ENCODE peak calls at places on chromosomes 11 and 22, in four cellular contexts. G, V, M and T are unnamed samples.

GRCh38 chr11:28767574-28767973 is 659.4 kb downstream of the METTL15 start:
- DNase-seq in G (peak), V (no peak), M (peak), T (no peak)

GRCh38 chr11:22670803-22671202 is 4.4 kb downstream of the GAS2 start:
- DNase-seq in G (peak), V (peak), M (peak), T (no peak)

GRCh38 chr11:62556872-62557631 is 10.4 kb upstream of the AHNAK start:
- DNase-seq in G (peak), V (peak), M (no peak), T (no peak)

GRCh38 chr11:26201411-26201810 is 130.5 kb upstream of the ANO3 start:
- DNase-seq in G (peak), V (no peak), M (peak), T (no peak)

GRCh38 chr11:9756461-9756860 is 92.6 kb downstream of the SWAP70 start:
- DNase-seq in G (no peak), V (no peak), M (no peak), T (no peak)

GRCh38 chr22:49420651-49421050 is 407.0 kb downstream of the BRD1 start:
- DNase-seq in G (no peak), V (no peak), M (no peak), T (no peak)

GRCh38 chr11:132973686-132974085 is 558.6 kb downstream of the OPCML start:
- DNase-seq in G (no peak), V (peak), M (no peak), T (no peak)

GRCh38 chr11:8740156-8740555 is 57.6 kb downstream of the RPL27A start:
- DNase-seq in G (no peak), V (no peak), M (no peak), T (no peak)

GRCh38 chr11:20127671-20128527 is 32.4 kb downstream of the DBX1 start:
- DNase-seq in G (peak), V (peak), M (peak), T (peak)

GRCh38 chr22:36081023-36081431 is 52.4 kb upstream of the RBFOX2 start:
- DNase-seq in G (peak), V (no peak), M (peak), T (no peak)

GRCh38 chr11:113591122-113591521 is 115.0 kb downstream of the TMPRSS5 start:
- DNase-seq in G (no peak), V (no peak), M (no peak), T (no peak)

GRCh38 chr11:119316017-119316728 is 757 bp downstream of the MCAM start:
- DNase-seq in G (no peak), V (no peak), M (peak), T (no peak)

GRCh38 chr11:119317592-119318239 is 786 bp upstream of the MCAM start:
- DNase-seq in G (no peak), V (no peak), M (no peak), T (no peak)

GRCh38 chr11:119318240-119319135 is 1.6 kb upstream of the MCAM start:
- DNase-seq in G (peak), V (peak), M (peak), T (no peak)

GRCh38 chr11:119315139-119316016 is 1.6 kb downstream of the MCAM start:
- DNase-seq in G (no peak), V (peak), M (peak), T (no peak)

GRCh38 chr11:119316729-119317591 is at the start of gene MCAM:
- DNase-seq in G (peak), V (peak), M (peak), T (no peak)
- H2BK5ac ChIP-seq in G (peak), V (no peak), M (no peak), T (peak)

GRCh38 chr11:68016904-68017817 is 7.0 kb downstream of the ALDH3B1 start:
- DNase-seq in G (no peak), V (no peak), M (no peak), T (no peak)
- H3K27ac ChIP-seq in G (no peak), V (no peak), M (no peak), T (no peak)

GRCh38 chr11:65496304-65497140 is 2.3 kb upstream of the MALAT1 start:
- DNase-seq in G (peak), V (no peak), M (peak), T (no peak)
- H2BK5ac ChIP-seq in G (peak), V (peak), M (peak), T (no peak)

DNA sequence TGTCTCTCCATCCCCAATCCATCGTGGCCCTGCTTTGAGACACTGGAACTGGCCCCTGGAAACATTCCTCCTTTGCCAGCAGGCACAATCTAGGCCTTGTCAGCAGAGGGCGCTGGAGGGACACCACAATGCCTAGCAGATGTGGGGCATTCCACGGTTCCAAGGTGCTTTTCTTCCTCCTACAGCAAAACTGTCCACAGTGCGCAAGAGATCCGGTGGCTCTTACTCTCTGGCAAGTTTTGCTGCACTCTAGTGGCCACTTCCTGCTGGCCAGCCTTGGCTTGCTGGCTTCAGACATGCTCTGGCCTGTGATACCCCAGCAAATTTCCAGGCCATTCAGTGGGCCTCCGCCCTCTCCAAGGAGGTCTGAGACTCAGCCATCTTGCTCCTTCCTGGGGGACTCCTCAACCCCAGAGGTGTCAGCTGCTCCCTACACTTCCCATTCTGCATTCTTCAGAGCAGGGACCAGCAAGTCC is 17.1 kb upstream of the RBM4B start:
- DNase-seq in G (peak), V (peak), M (peak), T (peak)
- H3K27ac ChIP-seq in G (no peak), V (no peak), M (peak), T (peak)